ENCODE peak calls at places on chromosomes 6 and 20, in nine cellular contexts. One of them, this sample, is unnamed.

GRCh38 chr6:148450866-148451265 is 108.2 kb downstream of the SASH1 start:
- DNase-seq in GM23248: no peak
- DNase-seq in fibroblast of lung: no peak
- DNase-seq in K562: no peak
- DNase-seq in neural progenitor cell: no peak
- DNase-seq in HCT116: no peak
- DNase-seq in astrocyte: no peak
- DNase-seq in hepatocyte: no peak
- DNase-seq in mammary epithelial cell: no peak
- DNase-seq in this sample: no peak

GRCh38 chr6:135880066-135880972 is 28.8 kb downstream of the PDE7B start:
- DNase-seq in GM23248: peak
- DNase-seq in fibroblast of lung: peak
- DNase-seq in K562: no peak
- DNase-seq in neural progenitor cell: no peak
- DNase-seq in HCT116: no peak
- DNase-seq in astrocyte: peak
- DNase-seq in hepatocyte: no peak
- DNase-seq in mammary epithelial cell: peak
- DNase-seq in this sample: no peak

GRCh38 chr20:59515013-59515905 is 89.1 kb upstream of the PHACTR3 start:
- DNase-seq in GM23248: peak
- DNase-seq in fibroblast of lung: peak
- DNase-seq in K562: peak
- DNase-seq in neural progenitor cell: peak
- DNase-seq in HCT116: peak
- DNase-seq in astrocyte: peak
- DNase-seq in hepatocyte: peak
- DNase-seq in mammary epithelial cell: peak
- DNase-seq in this sample: no peak

GRCh38 chr6:7726416-7727149 is 684 bp downstream of the BMP6 start:
- DNase-seq in GM23248: peak
- DNase-seq in fibroblast of lung: no peak
- DNase-seq in K562: peak
- DNase-seq in neural progenitor cell: peak
- DNase-seq in HCT116: no peak
- DNase-seq in astrocyte: no peak
- DNase-seq in hepatocyte: peak
- DNase-seq in mammary epithelial cell: peak
- DNase-seq in this sample: no peak

GRCh38 chr6:298233-299049 is 6.2 kb downstream of the DUSP22 start:
- DNase-seq in GM23248: no peak
- DNase-seq in fibroblast of lung: no peak
- DNase-seq in K562: no peak
- DNase-seq in neural progenitor cell: no peak
- DNase-seq in HCT116: no peak
- DNase-seq in astrocyte: no peak
- DNase-seq in hepatocyte: no peak
- DNase-seq in mammary epithelial cell: no peak
- DNase-seq in this sample: peak

GRCh38 chr6:95784019-95784418 is 206.7 kb downstream of the MANEA start:
- DNase-seq in GM23248: no peak
- DNase-seq in fibroblast of lung: no peak
- DNase-seq in K562: no peak
- DNase-seq in neural progenitor cell: no peak
- DNase-seq in HCT116: no peak
- DNase-seq in astrocyte: no peak
- DNase-seq in hepatocyte: no peak
- DNase-seq in mammary epithelial cell: no peak
- DNase-seq in this sample: no peak

GRCh38 chr6:167746377-167747151 is 80.1 kb upstream of the AFDN start:
- DNase-seq in GM23248: no peak
- DNase-seq in fibroblast of lung: no peak
- DNase-seq in K562: no peak
- DNase-seq in neural progenitor cell: no peak
- DNase-seq in HCT116: no peak
- DNase-seq in astrocyte: no peak
- DNase-seq in hepatocyte: no peak
- DNase-seq in mammary epithelial cell: no peak
- DNase-seq in this sample: no peak

GRCh38 chr6:15088904-15089568 is 156.8 kb upstream of the JARID2 start:
- DNase-seq in GM23248: no peak
- DNase-seq in fibroblast of lung: no peak
- DNase-seq in K562: peak
- DNase-seq in neural progenitor cell: no peak
- DNase-seq in HCT116: no peak
- DNase-seq in astrocyte: no peak
- DNase-seq in hepatocyte: no peak
- DNase-seq in mammary epithelial cell: no peak
- DNase-seq in this sample: no peak

DNA sequence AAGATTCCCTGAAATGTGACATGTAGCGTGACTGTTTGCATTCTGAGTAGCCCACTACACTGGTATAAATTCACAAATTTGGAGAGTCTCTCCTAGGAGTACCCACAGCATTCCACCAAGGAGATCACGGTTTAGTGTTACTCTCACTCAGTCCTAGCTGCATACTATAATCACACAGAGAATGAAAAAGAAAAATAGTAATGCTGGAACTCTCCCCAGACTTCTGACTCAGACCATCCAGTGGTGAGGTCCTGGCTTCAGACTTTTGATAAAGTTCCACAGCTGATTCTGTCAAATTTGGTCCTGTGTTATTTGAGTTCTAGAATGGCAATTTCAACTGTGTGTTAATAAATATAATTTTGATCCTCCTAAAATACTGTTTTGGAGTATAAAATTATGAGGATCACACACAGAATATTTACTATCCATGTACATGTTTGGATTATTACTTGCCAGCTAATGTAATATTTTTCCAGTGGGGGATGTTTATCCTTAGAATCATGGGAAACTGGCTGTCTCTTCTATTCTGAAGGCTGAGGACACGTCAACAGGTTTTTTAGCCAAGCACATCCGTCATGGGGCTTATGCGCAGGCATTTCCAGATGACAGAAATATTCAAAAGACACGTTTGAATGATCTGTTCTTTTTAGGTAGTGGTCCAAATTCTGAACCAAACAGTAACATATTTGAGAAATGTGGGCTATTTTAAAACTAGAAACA is 5.1 kb upstream of the KIAA0408 start:
- DNase-seq in GM23248: peak
- DNase-seq in fibroblast of lung: peak
- DNase-seq in K562: no peak
- DNase-seq in neural progenitor cell: no peak
- DNase-seq in HCT116: no peak
- DNase-seq in astrocyte: peak
- DNase-seq in hepatocyte: no peak
- DNase-seq in mammary epithelial cell: no peak
- DNase-seq in this sample: no peak
- H3K4me2 ChIP-seq in GM23248: peak
- H3K4me2 ChIP-seq in fibroblast of lung: peak
- H3K4me2 ChIP-seq in K562: no peak
- H3K4me2 ChIP-seq in neural progenitor cell: no peak
- H3K4me2 ChIP-seq in HCT116: no peak
- H3K4me2 ChIP-seq in astrocyte: peak
- H3K4me2 ChIP-seq in hepatocyte: no peak
- H3K4me2 ChIP-seq in mammary epithelial cell: no peak
- H3K4me2 ChIP-seq in this sample: no peak

DNA sequence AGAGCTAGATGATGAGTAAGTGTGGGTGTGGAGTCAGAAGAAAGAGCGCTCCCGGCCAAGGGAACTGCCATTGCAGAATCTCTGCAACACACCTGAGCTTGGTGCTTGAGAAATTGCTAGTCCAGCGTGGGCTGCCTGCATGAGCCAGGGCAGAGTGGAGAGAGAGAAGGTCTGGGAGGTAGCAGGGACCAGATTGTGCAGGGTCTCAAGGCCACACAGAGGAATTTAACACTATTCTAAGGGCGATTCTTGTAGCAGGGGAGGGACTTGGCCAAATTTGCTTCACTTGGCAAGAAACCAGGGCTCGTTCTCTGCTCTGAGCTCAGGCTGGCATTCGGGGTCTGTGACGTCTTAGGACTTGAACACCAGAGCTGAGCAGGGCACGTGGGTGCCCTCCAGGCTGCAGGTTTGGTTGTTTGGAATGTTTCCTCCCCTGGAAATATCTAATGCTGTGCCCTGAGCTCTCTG is 53.5 kb downstream of the BCAS4 start:
- DNase-seq in GM23248: peak
- DNase-seq in fibroblast of lung: peak
- DNase-seq in K562: no peak
- DNase-seq in neural progenitor cell: no peak
- DNase-seq in HCT116: no peak
- DNase-seq in astrocyte: no peak
- DNase-seq in hepatocyte: no peak
- DNase-seq in mammary epithelial cell: peak
- DNase-seq in this sample: peak
- H3K4me2 ChIP-seq in GM23248: no peak
- H3K4me2 ChIP-seq in fibroblast of lung: no peak
- H3K4me2 ChIP-seq in K562: no peak
- H3K4me2 ChIP-seq in neural progenitor cell: no peak
- H3K4me2 ChIP-seq in HCT116: no peak
- H3K4me2 ChIP-seq in astrocyte: peak
- H3K4me2 ChIP-seq in hepatocyte: no peak
- H3K4me2 ChIP-seq in mammary epithelial cell: peak
- H3K4me2 ChIP-seq in this sample: peak

GRCh38 chr6:11197846-11198245 is 34.6 kb downstream of the NEDD9 start:
- DNase-seq in GM23248: no peak
- DNase-seq in fibroblast of lung: no peak
- DNase-seq in K562: no peak
- DNase-seq in neural progenitor cell: no peak
- DNase-seq in HCT116: no peak
- DNase-seq in astrocyte: no peak
- DNase-seq in hepatocyte: no peak
- DNase-seq in mammary epithelial cell: no peak
- DNase-seq in this sample: no peak

GRCh38 chr6:11196511-11197174 is 35.8 kb downstream of the NEDD9 start:
- DNase-seq in GM23248: no peak
- DNase-seq in fibroblast of lung: peak
- DNase-seq in K562: no peak
- DNase-seq in neural progenitor cell: peak
- DNase-seq in HCT116: no peak
- DNase-seq in astrocyte: peak
- DNase-seq in hepatocyte: no peak
- DNase-seq in mammary epithelial cell: no peak
- DNase-seq in this sample: no peak

GRCh38 chr6:11198663-11199603 is 33.5 kb downstream of the NEDD9 start:
- DNase-seq in GM23248: no peak
- DNase-seq in fibroblast of lung: no peak
- DNase-seq in K562: no peak
- DNase-seq in neural progenitor cell: no peak
- DNase-seq in HCT116: no peak
- DNase-seq in astrocyte: peak
- DNase-seq in hepatocyte: no peak
- DNase-seq in mammary epithelial cell: no peak
- DNase-seq in this sample: no peak

GRCh38 chr6:11194399-11195274 is 37.8 kb downstream of the NEDD9 start:
- DNase-seq in GM23248: no peak
- DNase-seq in fibroblast of lung: peak
- DNase-seq in K562: no peak
- DNase-seq in neural progenitor cell: peak
- DNase-seq in HCT116: no peak
- DNase-seq in astrocyte: peak
- DNase-seq in hepatocyte: peak
- DNase-seq in mammary epithelial cell: no peak
- DNase-seq in this sample: no peak

GRCh38 chr6:11197175-11197535 is 35.3 kb downstream of the NEDD9 start:
- DNase-seq in GM23248: peak
- DNase-seq in fibroblast of lung: peak
- DNase-seq in K562: no peak
- DNase-seq in neural progenitor cell: peak
- DNase-seq in HCT116: no peak
- DNase-seq in astrocyte: peak
- DNase-seq in hepatocyte: no peak
- DNase-seq in mammary epithelial cell: no peak
- DNase-seq in this sample: no peak
- H3K4me2 ChIP-seq in GM23248: peak
- H3K4me2 ChIP-seq in fibroblast of lung: peak
- H3K4me2 ChIP-seq in K562: no peak
- H3K4me2 ChIP-seq in neural progenitor cell: peak
- H3K4me2 ChIP-seq in HCT116: no peak
- H3K4me2 ChIP-seq in astrocyte: peak
- H3K4me2 ChIP-seq in hepatocyte: peak
- H3K4me2 ChIP-seq in mammary epithelial cell: no peak
- H3K4me2 ChIP-seq in this sample: no peak

DNA sequence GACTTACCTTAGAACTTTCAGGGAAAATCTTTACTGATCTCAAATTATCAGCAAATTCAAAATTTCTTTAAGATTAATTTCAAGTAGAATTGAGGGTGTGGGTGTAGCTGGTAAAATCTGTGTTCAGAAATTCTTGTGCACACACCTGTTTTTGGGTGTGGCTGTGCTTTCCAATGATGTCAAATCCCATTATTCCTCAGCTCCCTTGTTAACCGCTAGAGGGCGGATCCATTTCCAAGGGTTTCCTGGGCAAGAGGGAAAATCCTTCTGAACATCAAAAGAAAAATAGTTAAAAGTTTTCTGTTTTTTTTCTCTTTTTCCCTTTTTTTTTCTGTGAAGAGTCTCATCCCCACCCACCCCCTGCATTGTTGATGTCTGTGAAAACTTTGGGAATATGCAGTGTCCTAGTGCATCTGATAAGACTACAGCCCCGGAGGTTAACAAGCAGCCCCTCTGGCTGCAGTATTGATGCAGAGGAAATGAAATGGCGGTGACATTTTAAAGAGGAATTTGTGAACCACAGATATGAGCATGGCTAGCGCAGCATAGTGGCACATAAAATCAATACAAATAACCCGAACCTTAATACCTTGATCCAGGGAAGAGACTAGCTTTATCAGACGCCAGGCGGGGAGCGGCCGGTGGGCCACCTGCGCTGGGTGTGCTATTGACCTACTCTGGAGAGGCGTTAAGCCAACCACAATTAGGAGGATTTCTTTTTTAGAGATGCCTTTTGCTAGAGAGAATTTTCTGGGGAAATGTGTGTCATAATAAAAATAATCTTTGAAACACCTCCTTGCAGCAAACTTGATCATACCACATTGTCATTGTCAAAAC is 130.9 kb downstream of the FOXA2 start:
- DNase-seq in GM23248: peak
- DNase-seq in fibroblast of lung: no peak
- DNase-seq in K562: peak
- DNase-seq in neural progenitor cell: peak
- DNase-seq in HCT116: peak
- DNase-seq in astrocyte: no peak
- DNase-seq in hepatocyte: peak
- DNase-seq in mammary epithelial cell: peak
- DNase-seq in this sample: no peak
- H3K4me2 ChIP-seq in GM23248: no peak
- H3K4me2 ChIP-seq in fibroblast of lung: no peak
- H3K4me2 ChIP-seq in K562: no peak
- H3K4me2 ChIP-seq in neural progenitor cell: no peak
- H3K4me2 ChIP-seq in HCT116: no peak
- H3K4me2 ChIP-seq in astrocyte: no peak
- H3K4me2 ChIP-seq in hepatocyte: no peak
- H3K4me2 ChIP-seq in mammary epithelial cell: no peak
- H3K4me2 ChIP-seq in this sample: no peak